ENCODE peak calls at places on chromosomes 6 and 20, in eight cellular contexts. H, I, R, F, W, N, D and Q are unnamed samples.

GRCh38 chr6:56827908-56828649 is 126.8 kb upstream of the BEND6 start:
- DNase-seq in H (no peak), I (no peak), R (no peak), F (no peak), W (no peak), N (no peak), D (no peak), Q (no peak)

GRCh38 chr20:35511814-35512420 is 17.5 kb downstream of the C20orf173 start:
- DNase-seq in H (no peak), I (no peak), R (peak; percentile 36), F (peak; percentile 30), W (no peak), N (no peak), D (no peak), Q (peak; percentile 64)

GRCh38 chr20:49323622-49324238 is 45.9 kb upstream of the ZNFX1 start:
- DNase-seq in H (no peak), I (no peak), R (peak; percentile 76), F (no peak), W (peak; percentile 47), N (no peak), D (peak; percentile 23), Q (peak; percentile 74)

GRCh38 chr20:13312300-13312699 is 91.2 kb downstream of the ISM1 start:
- DNase-seq in H (no peak), I (no peak), R (no peak), F (no peak), W (no peak), N (no peak), D (no peak), Q (no peak)

GRCh38 chr6:40426341-40427066 is 160.7 kb downstream of the LRFN2 start:
- DNase-seq in H (no peak), I (no peak), R (no peak), F (no peak), W (no peak), N (no peak), D (no peak), Q (no peak)

GRCh38 chr6:129251669-129252376 is 368.9 kb downstream of the LAMA2 start:
- DNase-seq in H (no peak), I (no peak), R (peak; percentile 41), F (peak; percentile 80), W (peak; percentile 35), N (no peak), D (peak; percentile 29), Q (peak; percentile 44)

GRCh38 chr20:14407336-14407735 is 69.9 kb upstream of the FLRT3 start:
- DNase-seq in H (no peak), I (no peak), R (no peak), F (no peak), W (no peak), N (no peak), D (no peak), Q (no peak)

GRCh38 chr6:70694371-70694770 is 26.7 kb downstream of the SMAP1 start:
- DNase-seq in H (no peak), I (no peak), R (no peak), F (no peak), W (no peak), N (no peak), D (no peak), Q (no peak)

GRCh38 chr20:53866787-53867740 is 203.3 kb downstream of the BCAS1 start:
- DNase-seq in H (no peak), I (no peak), R (no peak), F (no peak), W (no peak), N (no peak), D (no peak), Q (no peak)

GRCh38 chr6:25499851-25500250 is 152.2 kb upstream of the SCGN start:
- DNase-seq in H (no peak), I (no peak), R (peak; percentile 11), F (no peak), W (no peak), N (no peak), D (no peak), Q (peak; percentile 67)

GRCh38 chr6:105510746-105511145 is 107.9 kb upstream of the PREP start:
- DNase-seq in H (no peak), I (no peak), R (peak; percentile 26), F (no peak), W (no peak), N (no peak), D (no peak), Q (no peak)

GRCh38 chr6:129314575-129314974 is 395.4 kb downstream of the ARHGAP18 start:
- DNase-seq in H (no peak), I (no peak), R (no peak), F (no peak), W (no peak), N (no peak), D (no peak), Q (no peak)

GRCh38 chr20:38859070-38859690 is 53.7 kb downstream of the PPP1R16B start:
- DNase-seq in H (no peak), I (no peak), R (no peak), F (peak; percentile 47), W (peak; percentile 70), N (no peak), D (no peak), Q (no peak)

GRCh38 chr6:150741633-150742200 is 123.8 kb upstream of the MTHFD1L start:
- DNase-seq in H (no peak), I (no peak), R (no peak), F (no peak), W (peak; percentile 56), N (no peak), D (no peak), Q (no peak)

GRCh38 chr20:48599106-48599747 is 228.6 kb downstream of the PREX1 start:
- DNase-seq in H (no peak), I (no peak), R (no peak), F (no peak), W (no peak), N (no peak), D (no peak), Q (no peak)

GRCh38 chr6:95576218-95576617 is 1.1 kb upstream of the MANEA start:
- DNase-seq in H (no peak), I (no peak), R (no peak), F (no peak), W (no peak), N (no peak), D (no peak), Q (no peak)

GRCh38 chr6:155327326-155328073 is 13.2 kb upstream of the TFB1M start:
- DNase-seq in H (peak; percentile 26), I (no peak), R (no peak), F (peak; percentile 60), W (peak; percentile 40), N (no peak), D (peak; percentile 54), Q (no peak)

GRCh38 chr6:2714359-2714895 is 36.3 kb downstream of the MYLK4 start:
- DNase-seq in H (no peak), I (no peak), R (peak; percentile 37), F (no peak), W (no peak), N (no peak), D (no peak), Q (peak; percentile 44)

GRCh38 chr6:167843023-167843422 is 16.3 kb downstream of the AFDN start:
- DNase-seq in H (no peak), I (no peak), R (no peak), F (no peak), W (no peak), N (no peak), D (no peak), Q (no peak)

GRCh38 chr6:1477432-1478090 is 88.2 kb downstream of the FOXF2 start:
- DNase-seq in H (no peak), I (no peak), R (peak; percentile 51), F (no peak), W (no peak), N (no peak), D (no peak), Q (peak; percentile 29)

GRCh38 chr6:5998741-5999687 is 7.7 kb downstream of the NRN1 start:
- DNase-seq in H (no peak), I (peak; percentile 81), R (peak; percentile 35), F (no peak), W (peak; percentile 45), N (no peak), D (no peak), Q (no peak)

GRCh38 chr20:43766395-43766794 is 39.6 kb upstream of the GTSF1L start:
- DNase-seq in H (no peak), I (peak; percentile 77), R (no peak), F (peak; percentile 30), W (no peak), N (no peak), D (no peak), Q (no peak)

GRCh38 chr20:48786916-48787676 is 40.7 kb downstream of the PREX1 start:
- DNase-seq in H (no peak), I (no peak), R (no peak), F (no peak), W (no peak), N (no peak), D (no peak), Q (no peak)

GRCh38 chr20:46145646-46146045 is 27.5 kb downstream of the CD40 start:
- DNase-seq in H (no peak), I (no peak), R (no peak), F (no peak), W (no peak), N (no peak), D (peak; percentile 3), Q (no peak)